ENCODE peak calls at places on chromosomes 6 and 20, in eight cellular contexts. One of them, this sample, is unnamed.

GRCh38 chr6:52733172-52733571 is 30.1 kb downstream of the GSTA2 start:
- DNase-seq in 8988T: no peak
- DNase-seq in brain microvascular endothelial cell: no peak
- DNase-seq in stimulated activated CD8-positive, alpha-beta memory T cell treated with anti-CD3 and anti-CD28 coated beads, Interleukin-2, amount 100 ng/mL, for 48 hours: no peak
- DNase-seq in neuronal stem cell: no peak
- DNase-seq in GM12865: no peak
- DNase-seq in NCI-H2171: no peak
- DNase-seq in T-helper 1 cell: no peak
- DNase-seq in this sample: no peak

GRCh38 chr6:157151029-157151428 is 172.3 kb downstream of the TMEM242 start:
- DNase-seq in brain microvascular endothelial cell: peak; percentile 63
- DNase-seq in neuronal stem cell: no peak
- DNase-seq in NCI-H2171: no peak
- DNase-seq in stimulated activated CD8-positive, alpha-beta memory T cell treated with anti-CD3 and anti-CD28 coated beads, Interleukin-2, amount 100 ng/mL, for 48 hours: no peak
- DNase-seq in GM12865: no peak
- DNase-seq in 8988T: no peak
- DNase-seq in T-helper 1 cell: no peak
- DNase-seq in this sample: no peak

GRCh38 chr20:58752565-58752964 is 60.0 kb downstream of the NPEPL1 start:
- DNase-seq in brain microvascular endothelial cell: no peak
- DNase-seq in neuronal stem cell: no peak
- DNase-seq in NCI-H2171: no peak
- DNase-seq in GM12865: no peak
- DNase-seq in stimulated activated CD8-positive, alpha-beta memory T cell treated with anti-CD3 and anti-CD28 coated beads, Interleukin-2, amount 100 ng/mL, for 48 hours: no peak
- DNase-seq in T-helper 1 cell: no peak
- DNase-seq in 8988T: no peak
- DNase-seq in this sample: no peak

GRCh38 chr6:18326001-18326400 is 61.1 kb upstream of the RNF144B start:
- DNase-seq in T-helper 1 cell: no peak
- DNase-seq in NCI-H2171: no peak
- DNase-seq in neuronal stem cell: no peak
- DNase-seq in stimulated activated CD8-positive, alpha-beta memory T cell treated with anti-CD3 and anti-CD28 coated beads, Interleukin-2, amount 100 ng/mL, for 48 hours: no peak
- DNase-seq in GM12865: peak; percentile 30
- DNase-seq in 8988T: no peak
- DNase-seq in brain microvascular endothelial cell: no peak
- DNase-seq in this sample: no peak

GRCh38 chr6:93992976-93993375 is 573.6 kb upstream of the EPHA7 start:
- DNase-seq in T-helper 1 cell: no peak
- DNase-seq in GM12865: no peak
- DNase-seq in NCI-H2171: no peak
- DNase-seq in stimulated activated CD8-positive, alpha-beta memory T cell treated with anti-CD3 and anti-CD28 coated beads, Interleukin-2, amount 100 ng/mL, for 48 hours: no peak
- DNase-seq in 8988T: no peak
- DNase-seq in neuronal stem cell: no peak
- DNase-seq in brain microvascular endothelial cell: peak; percentile 18
- DNase-seq in this sample: no peak

GRCh38 chr6:137874204-137875001 is 7.3 kb downstream of the TNFAIP3 start:
- DNase-seq in 8988T: no peak
- DNase-seq in T-helper 1 cell: no peak
- DNase-seq in neuronal stem cell: no peak
- DNase-seq in stimulated activated CD8-positive, alpha-beta memory T cell treated with anti-CD3 and anti-CD28 coated beads, Interleukin-2, amount 100 ng/mL, for 48 hours: no peak
- DNase-seq in GM12865: peak; percentile 61
- DNase-seq in NCI-H2171: no peak
- DNase-seq in brain microvascular endothelial cell: no peak
- DNase-seq in this sample: no peak

GRCh38 chr6:118280210-118280609 is 267.9 kb upstream of the PLN start:
- DNase-seq in neuronal stem cell: no peak
- DNase-seq in GM12865: peak; percentile 82
- DNase-seq in 8988T: no peak
- DNase-seq in stimulated activated CD8-positive, alpha-beta memory T cell treated with anti-CD3 and anti-CD28 coated beads, Interleukin-2, amount 100 ng/mL, for 48 hours: no peak
- DNase-seq in NCI-H2171: no peak
- DNase-seq in T-helper 1 cell: no peak
- DNase-seq in brain microvascular endothelial cell: no peak
- DNase-seq in this sample: no peak

GRCh38 chr6:21595951-21596378 is 2.4 kb downstream of the SOX4 start:
- DNase-seq in T-helper 1 cell: no peak
- DNase-seq in neuronal stem cell: no peak
- DNase-seq in 8988T: no peak
- DNase-seq in NCI-H2171: no peak
- DNase-seq in GM12865: no peak
- DNase-seq in stimulated activated CD8-positive, alpha-beta memory T cell treated with anti-CD3 and anti-CD28 coated beads, Interleukin-2, amount 100 ng/mL, for 48 hours: no peak
- DNase-seq in brain microvascular endothelial cell: no peak
- DNase-seq in this sample: no peak

GRCh38 chr20:11387189-11387754 is 530.4 kb upstream of the BTBD3 start:
- DNase-seq in 8988T: no peak
- DNase-seq in NCI-H2171: no peak
- DNase-seq in neuronal stem cell: no peak
- DNase-seq in GM12865: no peak
- DNase-seq in brain microvascular endothelial cell: peak; percentile 89
- DNase-seq in T-helper 1 cell: no peak
- DNase-seq in stimulated activated CD8-positive, alpha-beta memory T cell treated with anti-CD3 and anti-CD28 coated beads, Interleukin-2, amount 100 ng/mL, for 48 hours: no peak
- DNase-seq in this sample: no peak

GRCh38 chr6:136983692-136984091 is 61.1 kb downstream of the IL20RA start:
- DNase-seq in T-helper 1 cell: no peak
- DNase-seq in neuronal stem cell: no peak
- DNase-seq in NCI-H2171: no peak
- DNase-seq in stimulated activated CD8-positive, alpha-beta memory T cell treated with anti-CD3 and anti-CD28 coated beads, Interleukin-2, amount 100 ng/mL, for 48 hours: no peak
- DNase-seq in GM12865: no peak
- DNase-seq in 8988T: no peak
- DNase-seq in brain microvascular endothelial cell: no peak
- DNase-seq in this sample: no peak

GRCh38 chr6:1059596-1059995 is 252.3 kb upstream of the FOXQ1 start:
- DNase-seq in neuronal stem cell: no peak
- DNase-seq in 8988T: no peak
- DNase-seq in GM12865: no peak
- DNase-seq in T-helper 1 cell: no peak
- DNase-seq in NCI-H2171: no peak
- DNase-seq in stimulated activated CD8-positive, alpha-beta memory T cell treated with anti-CD3 and anti-CD28 coated beads, Interleukin-2, amount 100 ng/mL, for 48 hours: no peak
- DNase-seq in brain microvascular endothelial cell: no peak
- DNase-seq in this sample: no peak

GRCh38 chr6:14984454-14984853 is 261.4 kb upstream of the JARID2 start:
- DNase-seq in brain microvascular endothelial cell: no peak
- DNase-seq in stimulated activated CD8-positive, alpha-beta memory T cell treated with anti-CD3 and anti-CD28 coated beads, Interleukin-2, amount 100 ng/mL, for 48 hours: no peak
- DNase-seq in neuronal stem cell: no peak
- DNase-seq in NCI-H2171: peak; percentile 50
- DNase-seq in 8988T: no peak
- DNase-seq in T-helper 1 cell: no peak
- DNase-seq in GM12865: no peak
- DNase-seq in this sample: no peak

GRCh38 chr6:168284187-168284586 is 35.4 kb downstream of the DACT2 start:
- DNase-seq in neuronal stem cell: no peak
- DNase-seq in NCI-H2171: no peak
- DNase-seq in GM12865: no peak
- DNase-seq in stimulated activated CD8-positive, alpha-beta memory T cell treated with anti-CD3 and anti-CD28 coated beads, Interleukin-2, amount 100 ng/mL, for 48 hours: no peak
- DNase-seq in T-helper 1 cell: no peak
- DNase-seq in brain microvascular endothelial cell: no peak
- DNase-seq in 8988T: no peak
- DNase-seq in this sample: no peak

GRCh38 chr20:43849496-43850197 is 65.0 kb upstream of the TOX2 start:
- DNase-seq in brain microvascular endothelial cell: peak; percentile 23
- DNase-seq in NCI-H2171: no peak
- DNase-seq in T-helper 1 cell: no peak
- DNase-seq in neuronal stem cell: no peak
- DNase-seq in 8988T: no peak
- DNase-seq in GM12865: no peak
- DNase-seq in stimulated activated CD8-positive, alpha-beta memory T cell treated with anti-CD3 and anti-CD28 coated beads, Interleukin-2, amount 100 ng/mL, for 48 hours: no peak
- DNase-seq in this sample: no peak

GRCh38 chr6:129981598-129981997 is 36.8 kb upstream of the L3MBTL3 start:
- DNase-seq in 8988T: no peak
- DNase-seq in GM12865: peak; percentile 12
- DNase-seq in NCI-H2171: no peak
- DNase-seq in stimulated activated CD8-positive, alpha-beta memory T cell treated with anti-CD3 and anti-CD28 coated beads, Interleukin-2, amount 100 ng/mL, for 48 hours: no peak
- DNase-seq in neuronal stem cell: no peak
- DNase-seq in brain microvascular endothelial cell: no peak
- DNase-seq in T-helper 1 cell: no peak
- DNase-seq in this sample: no peak

GRCh38 chr6:144415835-144416237 is 130.7 kb downstream of the UTRN start:
- DNase-seq in NCI-H2171: no peak
- DNase-seq in 8988T: no peak
- DNase-seq in neuronal stem cell: no peak
- DNase-seq in stimulated activated CD8-positive, alpha-beta memory T cell treated with anti-CD3 and anti-CD28 coated beads, Interleukin-2, amount 100 ng/mL, for 48 hours: no peak
- DNase-seq in brain microvascular endothelial cell: peak; percentile 86
- DNase-seq in T-helper 1 cell: no peak
- DNase-seq in GM12865: no peak
- DNase-seq in this sample: no peak

GRCh38 chr6:15498640-15499039 is 164.2 kb downstream of the DTNBP1 start:
- DNase-seq in brain microvascular endothelial cell: no peak
- DNase-seq in neuronal stem cell: no peak
- DNase-seq in stimulated activated CD8-positive, alpha-beta memory T cell treated with anti-CD3 and anti-CD28 coated beads, Interleukin-2, amount 100 ng/mL, for 48 hours: no peak
- DNase-seq in T-helper 1 cell: no peak
- DNase-seq in NCI-H2171: no peak
- DNase-seq in 8988T: no peak
- DNase-seq in GM12865: no peak
- DNase-seq in this sample: no peak

GRCh38 chr6:134551245-134551960 is 233.5 kb upstream of the SGK1 start:
- DNase-seq in brain microvascular endothelial cell: peak; percentile 86
- DNase-seq in GM12865: no peak
- DNase-seq in neuronal stem cell: no peak
- DNase-seq in T-helper 1 cell: no peak
- DNase-seq in 8988T: no peak
- DNase-seq in stimulated activated CD8-positive, alpha-beta memory T cell treated with anti-CD3 and anti-CD28 coated beads, Interleukin-2, amount 100 ng/mL, for 48 hours: no peak
- DNase-seq in NCI-H2171: no peak
- DNase-seq in this sample: no peak

GRCh38 chr6:168333039-168333438 is 13.5 kb upstream of the DACT2 start:
- DNase-seq in neuronal stem cell: no peak
- DNase-seq in GM12865: no peak
- DNase-seq in stimulated activated CD8-positive, alpha-beta memory T cell treated with anti-CD3 and anti-CD28 coated beads, Interleukin-2, amount 100 ng/mL, for 48 hours: no peak
- DNase-seq in 8988T: peak; percentile 58
- DNase-seq in brain microvascular endothelial cell: no peak
- DNase-seq in T-helper 1 cell: no peak
- DNase-seq in NCI-H2171: no peak
- DNase-seq in this sample: no peak

GRCh38 chr6:32886674-32887383 is 32.8 kb downstream of the PSMB9 start:
- DNase-seq in GM12865: no peak
- DNase-seq in neuronal stem cell: no peak
- DNase-seq in T-helper 1 cell: no peak
- DNase-seq in stimulated activated CD8-positive, alpha-beta memory T cell treated with anti-CD3 and anti-CD28 coated beads, Interleukin-2, amount 100 ng/mL, for 48 hours: no peak
- DNase-seq in 8988T: no peak
- DNase-seq in brain microvascular endothelial cell: peak; percentile 84
- DNase-seq in NCI-H2171: peak; percentile 18
- DNase-seq in this sample: no peak

GRCh38 chr6:677919-678318 is 15.0 kb downstream of the EXOC2 start:
- DNase-seq in GM12865: no peak
- DNase-seq in neuronal stem cell: no peak
- DNase-seq in stimulated activated CD8-positive, alpha-beta memory T cell treated with anti-CD3 and anti-CD28 coated beads, Interleukin-2, amount 100 ng/mL, for 48 hours: no peak
- DNase-seq in NCI-H2171: no peak
- DNase-seq in brain microvascular endothelial cell: no peak
- DNase-seq in T-helper 1 cell: no peak
- DNase-seq in 8988T: no peak
- DNase-seq in this sample: no peak

GRCh38 chr6:114569643-114570042 is 226.8 kb upstream of the HS3ST5 start:
- DNase-seq in neuronal stem cell: no peak
- DNase-seq in brain microvascular endothelial cell: no peak
- DNase-seq in GM12865: no peak
- DNase-seq in 8988T: no peak
- DNase-seq in stimulated activated CD8-positive, alpha-beta memory T cell treated with anti-CD3 and anti-CD28 coated beads, Interleukin-2, amount 100 ng/mL, for 48 hours: no peak
- DNase-seq in T-helper 1 cell: no peak
- DNase-seq in NCI-H2171: no peak
- DNase-seq in this sample: no peak